ENCODE peak calls at places on chromosomes 4 and X, in seven cellular contexts. T is right lobe of liver, B is heart right ventricle, V is right atrium auricular region, C is fibroblast of mammary gland, F is psoas muscle, L is body of pancreas. D is an unnamed sample.

GRCh38 chrX:134631404-134632346 is 26.6 kb downstream of the PLAC1 start:
- DNase-seq in T (no peak), B (no peak), V (no peak), C (peak), F (peak), L (no peak), D (peak)

GRCh38 chr4:678765-679481 is 4.6 kb downstream of the MYL5 start:
- DNase-seq in T (no peak), B (no peak), V (no peak), C (no peak), F (no peak), L (no peak), D (no peak)

GRCh38 chr4:18684932-18685331 is 663.4 kb upstream of the LCORL start:
- DNase-seq in T (no peak), B (no peak), V (no peak), C (no peak), F (no peak), L (no peak), D (no peak)

GRCh38 chr4:37793562-37793961 is 32.9 kb upstream of the PGM2 start:
- DNase-seq in T (no peak), B (peak), V (no peak), C (peak), F (no peak), L (peak), D (no peak)

GRCh38 chr4:69497081-69497480 is 1.4 kb upstream of the UGT2B4 start:
- DNase-seq in T (no peak), B (no peak), V (no peak), C (peak), F (no peak), L (no peak), D (peak)

GRCh38 chrX:21974011-21974385 is 33.5 kb downstream of the SMS start:
- DNase-seq in T (no peak), B (no peak), V (no peak), C (no peak), F (no peak), L (no peak), D (no peak)

GRCh38 chrX:13666836-13667235 is 13.9 kb downstream of the TCEANC start:
- DNase-seq in T (no peak), B (no peak), V (no peak), C (no peak), F (no peak), L (no peak), D (no peak)

GRCh38 chr4:127000846-127001245 is 631.9 kb upstream of the INTU start:
- DNase-seq in T (no peak), B (no peak), V (no peak), C (no peak), F (no peak), L (no peak), D (no peak)

GRCh38 chr4:60128916-60129315 is 1071.2 kb upstream of the ADGRL3 start:
- DNase-seq in T (no peak), B (no peak), V (no peak), C (no peak), F (no peak), L (no peak), D (no peak)

GRCh38 chrX:22952011-22952410 is 47.7 kb upstream of the DDX53 start:
- DNase-seq in T (no peak), B (no peak), V (no peak), C (peak), F (no peak), L (no peak), D (peak)

GRCh38 chr4:89134775-89135319 is 23.5 kb downstream of the TIGD2 start:
- DNase-seq in T (no peak), B (peak), V (no peak), C (peak), F (no peak), L (no peak), D (peak)

GRCh38 chr4:149980941-149981340 is 97.3 kb upstream of the DCLK2 start:
- DNase-seq in T (peak), B (peak), V (no peak), C (peak), F (peak), L (peak), D (no peak)

GRCh38 chr4:75099321-75099720 is 166.4 kb downstream of the PARM1 start:
- DNase-seq in T (no peak), B (no peak), V (no peak), C (no peak), F (no peak), L (no peak), D (no peak)

GRCh38 chrX:129875669-129876068 is 30.3 kb upstream of the UTP14A start:
- DNase-seq in T (no peak), B (no peak), V (no peak), C (peak), F (no peak), L (no peak), D (peak)

GRCh38 chr4:18138076-18138665 is 116.6 kb upstream of the LCORL start:
- DNase-seq in T (peak), B (no peak), V (no peak), C (no peak), F (no peak), L (no peak), D (no peak)

GRCh38 chr4:139523076-139523475 is 32.9 kb downstream of the SETD7 start:
- DNase-seq in T (no peak), B (no peak), V (no peak), C (no peak), F (no peak), L (no peak), D (no peak)

GRCh38 chrX:11334165-11334564 is 41.0 kb downstream of the AMELX start:
- DNase-seq in T (no peak), B (no peak), V (no peak), C (peak), F (no peak), L (no peak), D (no peak)

GRCh38 chrX:110415440-110416167 is 57.0 kb downstream of the RTL9 start:
- DNase-seq in T (no peak), B (no peak), V (no peak), C (peak), F (no peak), L (no peak), D (no peak)

GRCh38 chrX:121245763-121246162 is 198.4 kb downstream of the GLUD2 start:
- DNase-seq in T (no peak), B (no peak), V (no peak), C (no peak), F (no peak), L (no peak), D (no peak)

GRCh38 chr4:8854016-8854415 is 17.6 kb downstream of the HMX1 start:
- DNase-seq in T (no peak), B (no peak), V (no peak), C (no peak), F (no peak), L (no peak), D (no peak)

GRCh38 chr4:55098805-55099204 is 26.6 kb downstream of the KDR start:
- DNase-seq in T (no peak), B (no peak), V (no peak), C (no peak), F (no peak), L (no peak), D (no peak)
- H3K4me3 ChIP-seq in T (no peak), B (no peak), V (no peak), C (no peak), F (no peak), L (no peak), D (no peak)

DNA sequence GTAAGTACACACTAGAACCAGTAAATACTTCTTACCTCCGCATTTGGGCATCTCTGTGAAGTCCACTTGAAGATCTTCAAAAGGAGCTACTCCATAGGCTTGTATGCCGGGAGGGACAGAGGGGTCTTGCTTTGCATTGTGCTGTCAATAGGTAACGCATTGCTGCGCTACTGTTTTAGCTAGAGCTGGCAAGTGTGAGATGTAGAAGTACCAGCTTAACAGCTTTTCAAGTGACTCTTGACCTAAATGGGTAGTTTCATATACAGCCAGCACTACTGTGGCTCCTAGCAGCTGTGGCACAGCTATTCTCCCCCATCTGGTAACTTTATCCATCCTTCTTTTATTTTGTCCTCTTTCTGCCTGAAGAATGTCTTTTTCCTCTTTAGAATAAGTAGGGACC is 205.3 kb upstream of the KLF8 start:
- DNase-seq in T (no peak), B (no peak), V (no peak), C (no peak), F (no peak), L (no peak), D (no peak)
- H3K4me3 ChIP-seq in T (no peak), B (no peak), V (no peak), C (no peak), F (no peak), L (no peak), D (no peak)

DNA sequence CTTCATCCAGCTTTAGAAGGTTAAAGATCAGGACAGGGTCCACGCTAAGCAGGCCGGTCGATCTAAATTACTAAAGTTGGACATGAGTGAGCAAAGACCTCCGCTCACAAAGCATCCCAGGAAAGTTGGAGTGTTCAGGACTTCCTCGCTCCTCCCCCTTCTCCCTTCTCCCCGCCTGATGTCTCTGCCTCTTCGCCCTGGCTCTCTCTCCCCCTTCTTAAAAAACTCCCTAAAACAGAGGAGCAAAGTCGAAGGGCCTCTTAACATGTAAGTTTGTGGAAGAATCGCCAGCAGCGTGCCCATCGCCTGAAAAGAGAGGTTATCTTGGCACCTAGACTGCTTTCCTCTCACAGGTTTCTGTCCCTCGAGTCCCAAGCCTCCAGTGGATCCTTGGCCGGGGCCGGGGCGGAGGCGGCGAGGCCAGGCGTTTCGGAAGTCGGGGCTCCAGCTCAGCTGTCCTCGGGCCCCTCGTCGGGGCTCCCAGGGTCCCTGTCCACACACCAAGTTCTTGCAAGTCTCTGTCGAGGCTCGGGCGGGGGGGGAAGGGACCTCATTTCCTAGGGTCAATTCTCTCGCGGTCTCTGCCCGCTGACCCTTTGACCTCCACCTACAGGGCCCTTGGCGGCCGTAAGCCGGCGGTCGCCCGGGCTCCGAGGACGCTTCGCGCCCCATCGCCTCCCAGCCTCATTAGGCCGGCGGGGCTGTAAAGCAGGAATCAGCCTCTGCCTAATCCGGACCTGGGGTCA is 7.6 kb downstream of the ZIC3 start:
- DNase-seq in T (no peak), B (no peak), V (no peak), C (no peak), F (no peak), L (no peak), D (no peak)
- H3K4me3 ChIP-seq in T (no peak), B (no peak), V (no peak), C (no peak), F (no peak), L (no peak), D (no peak)

DNA sequence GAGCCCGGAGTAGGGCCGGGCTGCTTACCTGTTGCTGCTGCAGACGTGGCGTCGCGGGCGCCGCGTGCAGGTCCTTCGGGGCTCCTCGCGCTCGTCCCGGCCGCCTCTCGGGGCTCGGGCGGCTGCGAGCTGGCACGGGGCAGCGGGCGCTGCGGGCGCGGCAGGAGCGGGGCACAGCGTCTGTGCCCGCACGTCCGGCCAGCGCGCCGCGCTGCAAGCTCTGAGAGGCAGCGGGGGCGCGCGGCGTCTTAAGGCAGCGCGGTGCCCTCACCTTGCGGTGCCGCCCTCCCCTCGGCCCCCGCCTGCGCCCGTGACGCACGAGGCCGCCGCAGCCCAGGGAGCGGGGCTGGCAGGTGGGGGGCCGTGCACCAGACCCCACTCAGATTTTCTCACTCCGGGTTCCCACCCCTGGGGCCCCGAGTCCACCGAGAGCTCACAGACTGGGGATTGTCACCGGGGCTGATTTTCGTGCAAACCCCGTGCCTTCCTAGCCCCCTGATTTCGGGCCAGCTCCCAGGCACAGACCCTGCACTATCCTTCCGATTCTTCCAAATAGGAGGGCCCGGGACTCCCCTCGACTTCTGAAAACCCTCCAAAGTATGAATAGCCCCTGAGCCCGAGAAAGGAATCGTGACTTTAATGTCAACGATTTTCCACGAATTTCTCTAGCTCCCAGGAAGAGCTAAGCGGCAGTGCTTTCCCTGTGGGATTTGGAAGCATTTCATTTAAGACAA is at the start of gene GPR101:
- DNase-seq in T (no peak), B (no peak), V (no peak), C (no peak), F (no peak), L (no peak), D (no peak)
- H3K4me3 ChIP-seq in T (no peak), B (no peak), V (peak), C (no peak), F (peak), L (no peak), D (no peak)

GRCh38 chrX:49184294-49185061 is 1.7 kb downstream of the PRICKLE3 start:
- DNase-seq in T (peak), B (peak), V (peak), C (peak), F (peak), L (peak), D (peak)
- H3K4me3 ChIP-seq in T (no peak), B (peak), V (peak), C (peak), F (peak), L (no peak), D (peak)

GRCh38 chr4:80097395-80098177 is 24.6 kb upstream of the ANTXR2 start:
- DNase-seq in T (no peak), B (peak), V (peak), C (peak), F (peak), L (no peak), D (peak)
- H3K4me3 ChIP-seq in T (no peak), B (no peak), V (no peak), C (no peak), F (no peak), L (no peak), D (no peak)

GRCh38 chr4:182126096-182126495 is 117.1 kb upstream of the TENM3 start:
- DNase-seq in T (no peak), B (no peak), V (no peak), C (peak), F (no peak), L (no peak), D (no peak)
- H3K4me3 ChIP-seq in T (no peak), B (no peak), V (no peak), C (no peak), F (no peak), L (no peak), D (no peak)

DNA sequence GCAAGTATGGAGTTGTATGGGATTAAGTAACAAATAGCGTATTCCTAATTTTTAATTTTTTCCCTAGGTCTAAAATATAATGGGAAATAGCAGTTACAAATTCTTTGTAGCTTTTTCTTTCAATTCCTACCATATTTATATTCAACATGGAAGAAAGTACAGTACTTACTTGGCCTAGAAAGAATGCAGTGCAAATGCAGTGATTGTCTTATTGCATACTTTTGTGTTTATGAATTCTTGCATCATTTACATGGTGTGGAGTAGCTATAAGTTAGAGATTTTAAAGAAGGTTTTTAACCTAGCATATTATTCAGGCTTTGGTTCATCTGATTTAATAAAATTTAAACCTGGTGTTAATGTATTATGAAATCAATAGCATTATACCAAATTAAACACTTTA is 263.3 kb downstream of the BMPR1B start:
- DNase-seq in T (no peak), B (no peak), V (no peak), C (no peak), F (no peak), L (no peak), D (no peak)
- H3K4me3 ChIP-seq in T (no peak), B (no peak), V (no peak), C (no peak), F (no peak), L (no peak), D (no peak)

DNA sequence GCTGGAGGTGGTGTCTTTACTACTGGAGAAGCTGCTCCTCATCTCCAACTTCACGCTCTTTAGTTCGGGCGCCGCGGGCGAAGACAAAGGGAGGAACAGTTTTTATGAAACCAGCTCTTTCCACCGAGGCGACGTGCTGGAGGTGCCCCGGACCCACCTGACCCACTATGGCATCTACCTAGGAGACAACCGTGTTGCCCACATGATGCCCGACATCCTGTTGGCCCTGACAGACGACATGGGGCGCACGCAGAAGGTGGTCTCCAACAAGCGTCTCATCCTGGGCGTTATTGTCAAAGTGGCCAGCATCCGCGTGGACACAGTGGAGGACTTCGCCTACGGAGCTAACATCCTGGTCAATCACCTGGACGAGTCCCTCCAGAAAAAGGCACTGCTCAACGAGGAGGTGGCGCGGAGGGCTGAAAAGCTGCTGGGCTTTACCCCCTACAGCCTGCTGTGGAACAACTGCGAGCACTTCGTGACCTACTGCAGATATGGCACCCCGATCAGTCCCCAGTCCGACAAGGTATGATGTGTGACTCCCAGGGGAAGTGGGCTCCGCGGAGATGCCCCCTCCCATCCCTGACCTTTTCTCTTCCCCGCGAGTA is 645 bp downstream of the LRAT start:
- DNase-seq in T (no peak), B (no peak), V (no peak), C (no peak), F (no peak), L (peak), D (no peak)
- H3K4me3 ChIP-seq in T (peak), B (no peak), V (peak), C (peak), F (peak), L (peak), D (peak)

GRCh38 chr4:5805270-5805669 is 87.6 kb downstream of the CRMP1 start:
- DNase-seq in T (no peak), B (no peak), V (no peak), C (no peak), F (no peak), L (no peak), D (no peak)
- H3K4me3 ChIP-seq in T (no peak), B (no peak), V (no peak), C (no peak), F (no peak), L (no peak), D (no peak)